ENCODE peak calls at places on chromosome 2, in six cellular contexts. O is ovary; U is AG09309; G is mammary epithelial cell; L is CD4-positive, alpha-beta T cell; N is PC-3. Z is an unnamed sample.

GRCh38 chr2:223735035-223735640 is 102.2 kb downstream of the AP1S3 start:
- DNase-seq in O (no peak), U (no peak), G (no peak), L (no peak), N (peak; percentile 15), Z (no peak)

GRCh38 chr2:71712179-71712818 is 258.9 kb downstream of the DYSF start:
- DNase-seq in O (no peak), U (no peak), G (no peak), L (no peak), N (no peak), Z (no peak)

GRCh38 chr2:127638361-127639110 is 7.4 kb upstream of the GPR17 start:
- DNase-seq in O (no peak), U (no peak), G (no peak), L (no peak), N (peak; percentile 43), Z (no peak)

GRCh38 chr2:128783193-128783671 is 464.6 kb upstream of the HS6ST1 start:
- DNase-seq in O (no peak), U (no peak), G (no peak), L (no peak), N (no peak), Z (no peak)

GRCh38 chr2:48205137-48205798 is 299.0 kb upstream of the FBXO11 start:
- DNase-seq in O (no peak), U (no peak), G (no peak), L (no peak), N (no peak), Z (peak; percentile 7)

GRCh38 chr2:215845839-215846586 is 167.3 kb downstream of the MREG start:
- DNase-seq in O (no peak), U (no peak), G (no peak), L (no peak), N (no peak), Z (peak; percentile 27)

GRCh38 chr2:42129487-42129852 is 39.7 kb upstream of the EML4 start:
- DNase-seq in O (no peak), U (no peak), G (no peak), L (no peak), N (no peak), Z (no peak)

GRCh38 chr2:173884403-173884802 is 80.8 kb downstream of the SP3 start:
- DNase-seq in O (peak; percentile 24), U (no peak), G (peak; percentile 30), L (peak; percentile 18), N (peak; percentile 78), Z (no peak)

GRCh38 chr2:223328578-223328977 is 273.6 kb downstream of the SCG2 start:
- DNase-seq in O (no peak), U (no peak), G (no peak), L (no peak), N (no peak), Z (no peak)

GRCh38 chr2:177429688-177430325 is 37.2 kb downstream of the AGPS start:
- DNase-seq in O (no peak), U (peak; percentile 83), G (peak; percentile 80), L (no peak), N (no peak), Z (no peak)

GRCh38 chr2:229218329-229218921 is 52.7 kb downstream of the PID1 start:
- DNase-seq in O (no peak), U (no peak), G (no peak), L (no peak), N (no peak), Z (no peak)

GRCh38 chr2:141728886-141729285 is 401.9 kb downstream of the LRP1B start:
- DNase-seq in O (no peak), U (no peak), G (no peak), L (no peak), N (no peak), Z (no peak)

GRCh38 chr2:37156857-37157714 is at the start of gene EIF2AK2:
- DNase-seq in O (peak; percentile 81), U (peak; percentile 32), G (peak; percentile 84), L (peak; percentile 68), N (peak; percentile 88), Z (peak; percentile 98)

GRCh38 chr2:116109471-116109870 is 1667.0 kb downstream of the DPP10 start:
- DNase-seq in O (no peak), U (no peak), G (no peak), L (no peak), N (no peak), Z (no peak)
- TF ChIP-seq CTCF in O (no peak), U (no peak), G (no peak), L (no peak), N (no peak), Z (no peak)

GRCh38 chr2:108031471-108031941 is 45.2 kb downstream of the SLC5A7 start:
- DNase-seq in O (no peak), U (no peak), G (no peak), L (no peak), N (no peak), Z (no peak)

GRCh38 chr2:108029912-108030311 is 43.6 kb downstream of the SLC5A7 start:
- DNase-seq in O (no peak), U (no peak), G (no peak), L (no peak), N (no peak), Z (no peak)

DNA sequence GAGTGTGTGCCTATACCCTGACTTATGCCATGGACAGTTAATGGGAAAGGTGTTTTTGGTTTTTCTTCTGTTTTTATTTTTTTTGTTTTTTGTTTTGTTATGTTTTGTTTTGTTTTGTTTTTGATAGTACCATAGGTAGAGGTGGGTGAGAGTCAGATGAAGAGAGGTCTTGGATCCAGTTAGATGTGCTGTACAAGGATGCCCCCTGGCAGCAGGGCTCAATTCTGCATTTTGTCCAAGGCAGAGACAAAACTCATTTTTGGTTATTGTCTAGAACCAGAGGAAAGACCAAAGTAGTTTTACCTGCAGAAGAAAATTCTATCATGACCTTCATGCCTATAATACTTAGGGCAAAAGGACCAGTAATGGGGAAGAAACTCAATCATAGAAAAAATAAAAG is 48.5 kb downstream of the SLC5A7 start:
- DNase-seq in O (no peak), U (no peak), G (no peak), L (no peak), N (peak; percentile 31), Z (no peak)
- TF ChIP-seq CTCF in O (no peak), U (no peak), G (no peak), L (no peak), N (peak; percentile 80), Z (peak; percentile 16)

GRCh38 chr2:109402180-109402579 is 211.6 kb downstream of the SEPTIN10 start:
- DNase-seq in O (no peak), U (no peak), G (no peak), L (no peak), N (no peak), Z (no peak)
- TF ChIP-seq CTCF in O (no peak), U (no peak), G (no peak), L (no peak), N (no peak), Z (no peak)

GRCh38 chr2:240595381-240596079 is 9.0 kb downstream of the CAPN10 start:
- DNase-seq in O (peak; percentile 6), U (no peak), G (no peak), L (no peak), N (no peak), Z (peak; percentile 74)
- TF ChIP-seq CTCF in O (no peak), U (peak; percentile 18), G (peak; percentile 31), L (no peak), N (peak; percentile 43), Z (peak; percentile 65)